ENCODE peak calls at places on chromosomes 1 and 21, in eight cellular contexts. C is KBM-7; N is body of pancreas; R is stimulated activated CD4-positive, alpha-beta T cell treated with anti-CD3 and anti-CD28 coated beads, Interleukin-1b, Interleukin-23, amount 100 ng/mL, for 48 hours; G is Karpas-422; F is fibroblast of pulmonary artery; A is aorta; Z is posterior cingulate gyrus. P is an unnamed sample.

GRCh38 chr1:8863712-8864324 is 14.7 kb downstream of the ENO1 start:
- DNase-seq in N (no peak), R (no peak), C (no peak), A (no peak), G (no peak), Z (no peak), F (no peak), P (no peak)

GRCh38 chr1:109815809-109816791 is 52.4 kb upstream of the EPS8L3 start:
- DNase-seq in N (no peak), A (peak), C (peak), F (no peak), R (no peak), G (peak), Z (no peak), P (peak)

GRCh38 chr1:214660900-214661299 is 57.9 kb downstream of the CENPF start:
- DNase-seq in R (no peak), C (no peak), G (peak), Z (peak), F (peak), A (peak), N (peak), P (no peak)

GRCh38 chr1:53573522-53573921 is 114.3 kb downstream of the DMRTB1 start:
- DNase-seq in A (no peak), R (no peak), N (peak), C (no peak), Z (peak), G (no peak), F (no peak), P (no peak)

GRCh38 chr1:85559890-85560289 is 20.7 kb upstream of the CCN1 start:
- DNase-seq in C (no peak), Z (no peak), A (no peak), G (no peak), R (no peak), N (no peak), F (no peak), P (no peak)

GRCh38 chr1:46183119-46183842 is 7.0 kb upstream of the P3R3URF start:
- DNase-seq in Z (no peak), F (peak), C (peak), R (no peak), N (peak), G (no peak), A (peak), P (peak)

GRCh38 chr1:177902151-177902765 is 67.6 kb downstream of the SEC16B start:
- DNase-seq in A (no peak), G (no peak), F (no peak), Z (no peak), N (no peak), C (no peak), R (no peak), P (no peak)

GRCh38 chr1:155608888-155609225 is 1.2 kb upstream of the MSTO1 start:
- DNase-seq in Z (no peak), N (no peak), A (no peak), F (no peak), C (no peak), G (peak), R (no peak), P (no peak)

GRCh38 chr1:201916649-201917249 is 28.1 kb downstream of the SHISA4 start:
- DNase-seq in F (peak), R (no peak), G (no peak), Z (no peak), A (peak), C (no peak), N (peak), P (no peak)

GRCh38 chr1:56911539-56911938 is 54.3 kb downstream of the C8B start:
- DNase-seq in A (no peak), G (no peak), F (peak), C (no peak), R (no peak), N (no peak), Z (no peak), P (no peak)

GRCh38 chr1:185825556-185825955 is 91.4 kb downstream of the HMCN1 start:
- DNase-seq in Z (no peak), G (no peak), N (no peak), F (peak), C (no peak), R (no peak), A (no peak), P (no peak)

GRCh38 chr1:65175171-65176070 is 27.4 kb downstream of the AK4 start:
- DNase-seq in Z (peak), A (no peak), G (no peak), N (no peak), C (no peak), F (peak), R (no peak), P (no peak)

GRCh38 chr1:212584092-212584886 is 24.3 kb upstream of the ATF3 start:
- DNase-seq in N (no peak), C (no peak), G (no peak), R (no peak), Z (no peak), A (no peak), F (no peak), P (no peak)

GRCh38 chr1:198273901-198274300 is 117.1 kb downstream of the NEK7 start:
- DNase-seq in F (no peak), N (no peak), G (no peak), A (no peak), R (no peak), C (no peak), Z (no peak), P (no peak)

GRCh38 chr1:200670215-200671118 is 760 bp upstream of the DDX59 start:
- DNase-seq in G (no peak), F (peak), R (peak), N (peak), Z (peak), A (no peak), C (no peak), P (peak)

GRCh38 chr1:159214149-159214760 is 9.6 kb downstream of the ACKR1 start:
- DNase-seq in G (peak), A (no peak), Z (peak), N (peak), F (peak), R (peak), C (peak), P (no peak)

GRCh38 chr1:233006108-233006507 is 55.7 kb downstream of the NTPCR start:
- DNase-seq in R (no peak), F (no peak), N (no peak), G (no peak), A (no peak), Z (no peak), C (no peak), P (no peak)

GRCh38 chr1:15919316-15919715 is 56.6 kb downstream of the ZBTB17 start:
- DNase-seq in A (no peak), C (no peak), N (no peak), G (no peak), Z (no peak), F (peak), R (peak), P (no peak)

GRCh38 chr21:39976805-39977204 is 109.6 kb downstream of the PCP4 start:
- DNase-seq in A (no peak), F (no peak), C (no peak), R (no peak), N (no peak), G (no peak), Z (no peak), P (no peak)

GRCh38 chr1:103788377-103788776 is 38.7 kb downstream of the AMY1C start:
- DNase-seq in R (no peak), G (peak), C (peak), Z (no peak), N (no peak), F (no peak), A (no peak), P (peak)

GRCh38 chr1:18907021-18907913 is 4.9 kb upstream of the ALDH4A1 start:
- DNase-seq in N (peak), F (peak), C (peak), A (peak), G (peak), R (peak), Z (no peak), P (peak)

GRCh38 chr1:101704895-101705294 is 291.8 kb downstream of the OLFM3 start:
- DNase-seq in C (no peak), G (no peak), A (no peak), Z (no peak), F (no peak), N (no peak), R (no peak), P (no peak)

GRCh38 chr1:13828454-13829151 is 128.6 kb downstream of the PRDM2 start:
- DNase-seq in C (no peak), R (peak), N (peak), G (peak), A (no peak), F (no peak), Z (no peak), P (no peak)

GRCh38 chr1:44775078-44775929 is at the start of gene RPS8:
- DNase-seq in G (peak), F (peak), A (peak), R (peak), N (peak), Z (peak), C (peak), P (peak)

GRCh38 chr21:24514081-24514733 is 1093.1 kb downstream of the MRPL39 start:
- DNase-seq in C (peak), G (peak), A (no peak), R (no peak), F (peak), N (no peak), Z (no peak), P (peak)

GRCh38 chr1:14704846-14705245 is 106.4 kb downstream of the KAZN start:
- DNase-seq in F (no peak), Z (no peak), G (no peak), R (no peak), A (no peak), N (no peak), C (no peak), P (no peak)

GRCh38 chr1:237011432-237011831 is 7.2 kb upstream of the MT1HL1 start:
- DNase-seq in Z (no peak), C (no peak), A (no peak), R (no peak), G (no peak), F (no peak), N (no peak), P (no peak)

GRCh38 chr1:47675721-47676120 is 237.9 kb downstream of the FOXD2 start:
- DNase-seq in N (no peak), G (no peak), A (no peak), Z (no peak), R (no peak), F (no peak), C (no peak), P (no peak)